ENCODE peak calls at places on chromosome 7, in eight cellular contexts. V is astrocyte; E is hepatocyte; Z is CD8-positive, alpha-beta memory T cell; D is prostate gland; X is transverse colon; N is GM23248; I is K562. W is an unnamed sample. For H3K36me3, the result is how much of the 10 kb centered on the place peaks cover.

GRCh38 chr7:29883462-29884398 is 77.4 kb downstream of the WIPF3 start:
- DNase-seq in X (peak), Z (no peak), E (peak), D (peak), I (no peak), V (no peak), N (no peak), W (no peak)

GRCh38 chr7:135147341-135147898 is 452 bp upstream of the TMEM140 start:
- DNase-seq in V (no peak), D (no peak), N (peak), I (no peak), Z (peak), E (peak), X (no peak), W (no peak)

GRCh38 chr7:50832744-50833143 is 50.0 kb upstream of the GRB10 start:
- DNase-seq in Z (no peak), D (no peak), E (peak), X (no peak), N (peak), V (peak), I (no peak), W (peak)

GRCh38 chr7:120743128-120743527 is 114.8 kb downstream of the TSPAN12 start:
- DNase-seq in I (no peak), V (no peak), D (no peak), E (no peak), N (peak), X (no peak), Z (no peak), W (no peak)

GRCh38 chr7:140176271-140176701 is 497 bp downstream of the KDM7A start:
- DNase-seq in N (peak), D (no peak), I (no peak), Z (no peak), X (no peak), E (peak), V (no peak), W (no peak)

GRCh38 chr7:81140775-81141174 is 221.9 kb upstream of the SEMA3C start:
- DNase-seq in N (no peak), Z (no peak), E (no peak), D (no peak), X (no peak), V (no peak), I (no peak), W (no peak)

GRCh38 chr7:155860840-155861479 is 48.7 kb upstream of the SHH start:
- DNase-seq in I (no peak), N (peak), D (peak), V (peak), Z (no peak), X (no peak), E (peak), W (no peak)

GRCh38 chr7:7848245-7848644 is 120.4 kb upstream of the GLCCI1 start:
- DNase-seq in D (no peak), E (no peak), X (no peak), N (no peak), I (no peak), Z (no peak), V (no peak), W (no peak)

GRCh38 chr7:19713676-19714075 is 4.8 kb upstream of the POLR1F start:
- DNase-seq in D (no peak), Z (peak), N (peak), X (peak), E (peak), I (peak), V (peak), W (no peak)

GRCh38 chr7:92722541-92722940 is 113.8 kb downstream of the CDK6 start:
- DNase-seq in E (no peak), X (no peak), I (no peak), D (no peak), Z (no peak), N (no peak), V (no peak), W (no peak)

GRCh38 chr7:113763226-113763625 is 155.6 kb downstream of the PPP1R3A start:
- DNase-seq in V (no peak), Z (no peak), D (no peak), E (no peak), N (no peak), X (no peak), I (no peak), W (no peak)

GRCh38 chr7:49119706-49120105 is 195.4 kb downstream of the CDC14C start:
- DNase-seq in N (no peak), E (no peak), I (no peak), X (no peak), V (no peak), D (no peak), Z (no peak), W (no peak)

GRCh38 chr7:139043823-139044812 is 8.3 kb upstream of the ZC3HAV1L start:
- DNase-seq in N (no peak), I (peak), D (no peak), Z (peak), X (peak), E (no peak), V (no peak), W (no peak)

GRCh38 chr7:106592282-106593027 is 68.5 kb downstream of the CCDC71L start:
- DNase-seq in X (no peak), V (no peak), D (no peak), Z (no peak), N (no peak), E (no peak), I (no peak), W (no peak)

GRCh38 chr7:157547102-157547501 is 210.3 kb downstream of the DNAJB6 start:
- DNase-seq in I (no peak), X (no peak), D (no peak), N (no peak), V (no peak), Z (no peak), E (no peak), W (no peak)

GRCh38 chr7:96800824-96801223 is 91.2 kb upstream of the SEM1 start:
- DNase-seq in I (no peak), X (no peak), N (no peak), Z (no peak), E (no peak), D (peak), V (no peak), W (no peak)

GRCh38 chr7:95001258-95001657 is 93.9 kb downstream of the PPP1R9A start:
- DNase-seq in Z (no peak), I (no peak), V (no peak), N (no peak), E (no peak), X (no peak), D (no peak), W (no peak)

GRCh38 chr7:158431055-158431940 is 156.3 kb downstream of the PTPRN2 start:
- DNase-seq in I (no peak), X (no peak), E (no peak), N (no peak), D (no peak), Z (no peak), V (no peak), W (no peak)

GRCh38 chr7:1193593-1194424 is 33.8 kb upstream of the ZFAND2A start:
- DNase-seq in E (peak), N (peak), X (peak), Z (peak), I (no peak), D (peak), V (no peak), W (no peak)

GRCh38 chr7:37011151-37011890 is 287.0 kb upstream of the AOAH start:
- DNase-seq in X (no peak), I (no peak), V (no peak), E (no peak), D (no peak), N (no peak), Z (no peak), W (no peak)

GRCh38 chr7:11193131-11193867 is 219.6 kb downstream of the PHF14 start:
- DNase-seq in Z (no peak), D (peak), N (peak), X (no peak), E (peak), I (peak), V (peak), W (no peak)

GRCh38 chr7:66142996-66143395 is 28.3 kb downstream of the CRCP start:
- DNase-seq in Z (no peak), I (no peak), D (peak), X (no peak), N (no peak), E (no peak), V (no peak), W (no peak)

GRCh38 chr7:66143876-66144332 is 29.3 kb downstream of the CRCP start:
- DNase-seq in V (no peak), Z (no peak), E (no peak), D (no peak), N (no peak), X (no peak), I (no peak), W (no peak)

GRCh38 chr7:66146701-66147100 is 32.1 kb downstream of the CRCP start:
- DNase-seq in Z (no peak), D (no peak), I (no peak), V (no peak), E (no peak), X (no peak), N (peak), W (no peak)

GRCh38 chr7:66142334-66142733 is 27.7 kb downstream of the CRCP start:
- DNase-seq in I (no peak), E (no peak), V (no peak), N (no peak), D (no peak), X (no peak), Z (no peak), W (no peak)

GRCh38 chr7:66145404-66145843 is 30.8 kb downstream of the CRCP start:
- DNase-seq in N (peak), X (peak), I (no peak), E (no peak), D (no peak), Z (no peak), V (no peak), W (no peak)
- H3K36me3 ChIP-seq in N (under half), X (under half), I (half or more), E (under half), D (under half), Z (under half), V (under half), W (under half)

DNA sequence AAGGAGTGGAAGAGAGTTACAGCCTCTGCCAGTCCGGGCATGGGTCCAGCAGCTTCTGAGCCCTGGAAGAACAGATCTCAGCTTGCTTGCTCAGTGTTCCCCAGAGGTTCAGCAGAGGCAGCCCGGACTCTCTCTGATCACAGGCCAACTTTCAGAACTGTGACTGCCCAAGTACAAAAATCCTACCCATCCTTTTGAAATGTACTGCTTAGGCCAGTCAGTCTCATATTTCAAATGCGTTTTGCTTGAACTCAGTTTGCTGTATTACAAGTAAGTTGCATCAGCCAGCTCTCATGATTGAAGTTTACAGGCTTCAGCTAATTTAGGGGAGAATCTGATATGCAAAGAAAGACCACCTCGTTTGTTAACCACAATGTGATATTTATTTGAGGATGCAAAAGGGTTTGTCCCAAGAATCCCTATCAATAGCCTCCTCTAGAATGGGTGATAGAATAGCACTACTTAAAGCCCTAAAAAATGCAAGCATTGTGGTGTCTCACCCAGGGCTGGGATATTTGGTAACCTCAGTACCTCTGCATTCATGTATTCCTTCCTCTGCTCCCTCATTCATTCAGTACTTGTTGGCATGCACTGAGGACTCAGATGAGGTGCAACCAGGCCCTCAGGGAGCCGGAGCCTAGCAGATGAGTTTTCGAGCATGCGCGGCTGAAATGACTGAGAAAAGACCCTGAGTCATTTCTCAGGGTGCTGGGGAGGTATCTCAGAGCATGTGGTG is 7.0 kb downstream of the AIMP2 start:
- DNase-seq in D (peak), E (peak), N (peak), Z (no peak), V (peak), I (peak), X (peak), W (peak)
- H3K4me3 ChIP-seq in D (no peak), E (no peak), N (peak), Z (no peak), V (no peak), I (no peak), X (no peak), W (no peak)

GRCh38 chr7:100896743-100897051 is 1.0 kb upstream of the ACHE start:
- DNase-seq in N (no peak), Z (no peak), D (no peak), V (no peak), X (no peak), E (no peak), I (no peak), W (no peak)

GRCh38 chr7:100897772-100898454 is 2.2 kb upstream of the ACHE start:
- DNase-seq in I (peak), N (no peak), V (no peak), D (no peak), X (peak), E (peak), Z (no peak), W (no peak)

GRCh38 chr7:100895701-100895955 is at the start of gene ACHE:
- DNase-seq in D (no peak), E (no peak), N (no peak), Z (no peak), V (no peak), X (no peak), I (no peak), W (no peak)

GRCh38 chr7:100895956-100896742 is 461 bp upstream of the ACHE start:
- DNase-seq in Z (no peak), E (peak), D (no peak), N (no peak), X (peak), V (no peak), I (peak), W (no peak)

GRCh38 chr7:100897111-100897608 is 1.5 kb upstream of the ACHE start:
- DNase-seq in V (no peak), D (peak), I (peak), X (peak), Z (peak), E (peak), N (peak), W (no peak)
- H3K36me3 ChIP-seq in V (under half), D (under half), I (under half), X (under half), Z (under half), E (under half), N (under half), W (under half)

GRCh38 chr7:143384148-143384547 is 3.0 kb downstream of the ZYX start:
- DNase-seq in D (no peak), Z (no peak), I (no peak), N (peak), E (no peak), V (peak), X (no peak), W (no peak)
- H3K4me3 ChIP-seq in D (no peak), Z (peak), I (no peak), N (peak), E (no peak), V (peak), X (peak), W (peak)

GRCh38 chr7:126791306-126791705 is 461.4 kb downstream of the GRM8 start:
- DNase-seq in V (peak), Z (no peak), X (no peak), N (peak), D (no peak), I (no peak), E (no peak), W (no peak)
- H3K36me3 ChIP-seq in V (under half), Z (under half), X (under half), N (under half), D (under half), I (under half), E (under half), W (under half)

GRCh38 chr7:131509781-131510180 is 46.6 kb downstream of the PODXL start:
- DNase-seq in X (no peak), N (no peak), Z (no peak), E (no peak), D (no peak), I (no peak), V (no peak), W (no peak)

GRCh38 chr7:131506597-131506996 is 49.8 kb downstream of the PODXL start:
- DNase-seq in X (no peak), D (no peak), E (no peak), V (no peak), Z (no peak), I (peak), N (no peak), W (no peak)

GRCh38 chr7:131505636-131506557 is 50.5 kb downstream of the PODXL start:
- DNase-seq in Z (no peak), X (no peak), V (no peak), I (no peak), D (no peak), E (no peak), N (no peak), W (no peak)

GRCh38 chr7:131509087-131509486 is 47.3 kb downstream of the PODXL start:
- DNase-seq in Z (no peak), X (no peak), D (no peak), E (no peak), N (no peak), I (no peak), V (no peak), W (no peak)

GRCh38 chr7:131507592-131508331 is 48.7 kb downstream of the PODXL start:
- DNase-seq in Z (peak), V (peak), N (peak), E (peak), D (peak), X (peak), I (peak), W (no peak)
- H3K4me3 ChIP-seq in Z (no peak), V (no peak), N (no peak), E (no peak), D (no peak), X (no peak), I (no peak), W (no peak)

GRCh38 chr7:21934824-21935223 is 10.9 kb downstream of the CDCA7L start:
- DNase-seq in X (no peak), D (no peak), I (no peak), E (no peak), V (no peak), Z (no peak), N (no peak), W (no peak)

GRCh38 chr7:21941570-21942224 is 4.0 kb downstream of the CDCA7L start:
- DNase-seq in N (peak), D (no peak), I (no peak), V (peak), E (peak), X (no peak), Z (no peak), W (no peak)

GRCh38 chr7:21939858-21940322 is 5.8 kb downstream of the CDCA7L start:
- DNase-seq in X (no peak), Z (no peak), N (no peak), E (no peak), I (no peak), D (no peak), V (no peak), W (no peak)

GRCh38 chr7:21939136-21939857 is 6.4 kb downstream of the CDCA7L start:
- DNase-seq in Z (no peak), D (no peak), N (peak), E (no peak), I (no peak), V (peak), X (no peak), W (no peak)

DNA sequence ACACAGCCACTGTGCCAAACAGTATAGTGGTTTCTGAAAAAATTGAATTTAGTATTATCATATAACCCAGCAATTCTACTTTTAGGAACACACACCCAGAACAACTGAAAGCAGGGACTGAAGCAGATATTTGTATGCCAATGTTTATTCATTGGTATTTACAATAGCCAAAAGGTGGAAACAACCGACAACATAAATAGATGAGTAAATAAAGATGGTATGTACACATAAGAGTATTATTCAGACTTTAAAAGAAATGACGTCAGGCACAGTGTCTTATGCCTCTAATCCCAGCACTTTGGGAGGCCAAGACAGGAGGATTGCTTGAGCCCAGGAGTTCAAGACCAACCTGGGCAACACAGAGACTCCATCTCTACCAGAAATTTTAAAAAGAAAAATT is 7.2 kb downstream of the CDCA7L start:
- DNase-seq in V (no peak), E (no peak), X (no peak), I (no peak), D (no peak), N (no peak), Z (no peak), W (no peak)
- H3K36me3 ChIP-seq in V (under half), E (under half), X (under half), I (under half), D (under half), N (under half), Z (under half), W (under half)

DNA sequence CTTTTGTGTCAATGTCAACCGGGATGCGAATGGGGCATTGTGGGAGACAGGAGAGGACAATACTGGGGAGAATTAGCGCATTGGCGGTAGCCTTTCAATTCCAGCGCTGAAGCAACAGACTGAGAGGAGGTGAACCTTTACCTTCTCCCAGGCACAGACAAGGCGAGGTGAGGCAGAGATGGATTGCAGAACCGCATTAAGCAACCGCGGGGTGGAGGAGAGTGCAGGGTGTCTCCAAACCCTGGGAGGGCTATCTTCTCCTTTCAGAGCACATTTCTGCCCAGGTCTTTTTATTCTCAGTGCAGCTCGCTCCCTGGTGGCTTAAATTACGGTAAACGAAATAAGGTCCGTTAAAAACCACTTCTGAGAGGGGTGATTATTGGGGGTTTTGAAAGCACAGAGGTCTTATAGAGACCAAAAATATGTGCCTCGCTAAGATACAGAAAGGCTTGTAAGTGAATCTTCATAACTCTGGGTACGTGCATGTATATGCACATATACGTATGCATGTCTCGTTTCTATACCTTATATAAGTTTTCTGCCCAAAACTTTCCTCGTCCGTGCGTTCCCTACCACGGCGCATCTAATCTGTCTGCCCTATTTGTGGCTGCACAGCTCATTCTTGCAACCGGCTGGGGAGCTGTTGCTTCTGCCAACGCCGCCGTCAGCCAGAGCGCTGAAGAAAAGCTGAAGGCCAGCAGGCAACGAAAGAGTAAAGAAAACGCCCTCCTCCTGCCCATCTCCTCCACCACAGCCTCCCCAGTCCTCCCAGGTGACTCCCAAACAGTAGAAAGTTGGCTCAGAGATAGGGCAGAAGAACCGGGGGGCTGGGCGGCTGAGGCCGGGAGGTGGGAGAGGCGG is 915 bp upstream of the ZNF804B start:
- DNase-seq in N (peak), V (peak), D (peak), Z (no peak), I (peak), E (peak), X (no peak), W (no peak)
- H3K4me3 ChIP-seq in N (no peak), V (peak), D (peak), Z (no peak), I (peak), E (peak), X (peak), W (no peak)

DNA sequence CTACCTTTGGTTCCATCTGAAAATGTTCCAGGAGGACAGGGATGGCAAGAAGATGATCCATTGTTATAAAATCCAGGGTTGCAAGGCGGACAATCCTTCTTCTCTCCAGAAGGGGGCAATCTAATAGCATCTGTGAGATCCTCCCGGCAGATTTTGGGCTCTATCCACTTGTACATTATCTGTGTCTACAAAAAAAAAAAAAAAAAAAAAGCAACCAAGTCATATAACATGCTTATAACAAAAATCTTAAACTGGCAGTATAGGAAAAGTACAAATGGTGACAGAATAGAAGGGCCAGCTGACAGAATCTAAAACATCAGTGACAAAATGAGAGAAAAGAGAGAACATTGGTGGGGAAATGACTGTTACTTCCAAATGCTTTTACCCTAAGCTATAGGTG is 132.7 kb downstream of the ELAPOR2 start:
- DNase-seq in I (peak), D (no peak), E (peak), V (peak), Z (peak), N (peak), X (no peak), W (no peak)
- H3K36me3 ChIP-seq in I (under half), D (under half), E (under half), V (under half), Z (under half), N (under half), X (under half), W (under half)